ENCODE peak calls at places on chromosome 1, in eight cellular contexts. C is endothelial cell, G is stomach, A is RWPE1, F is OCI-LY7, V is mesothelial cell of epicardium, E is GM23338, K is upper lobe of right lung. H is an unnamed sample.

GRCh38 chr1:116886532-116886931 is 23.2 kb upstream of the PTGFRN start:
- DNase-seq in G (no peak), F (no peak), K (no peak), E (no peak), V (no peak), C (no peak), A (peak; percentile 91), H (no peak)

GRCh38 chr1:226542623-226543103 is 5.9 kb upstream of the STUM start:
- DNase-seq in K (no peak), A (no peak), G (peak; percentile 65), V (no peak), E (no peak), C (no peak), F (no peak), H (no peak)

GRCh38 chr1:67623906-67624305 is 61.1 kb upstream of the GADD45A start:
- DNase-seq in C (no peak), K (no peak), G (no peak), A (no peak), V (no peak), E (no peak), F (no peak), H (no peak)

GRCh38 chr1:12405325-12406217 is 175.7 kb downstream of the VPS13D start:
- DNase-seq in A (no peak), K (no peak), F (no peak), E (peak; percentile 63), C (no peak), V (no peak), G (peak; percentile 33), H (peak; percentile 35)

GRCh38 chr1:169466259-169467230 is 19.2 kb downstream of the SLC19A2 start:
- DNase-seq in V (no peak), A (peak; percentile 29), E (peak; percentile 49), C (no peak), F (peak; percentile 21), G (no peak), K (no peak), H (no peak)

GRCh38 chr1:210236386-210236839 is 3.8 kb downstream of the SERTAD4 start:
- DNase-seq in G (no peak), A (no peak), E (no peak), V (no peak), F (no peak), C (no peak), K (no peak), H (no peak)

GRCh38 chr1:244104309-244105060 is 53.4 kb downstream of the ZBTB18 start:
- DNase-seq in V (no peak), C (no peak), A (peak; percentile 24), E (no peak), K (no peak), F (no peak), G (no peak), H (no peak)

GRCh38 chr1:20678599-20678998 is 17.4 kb upstream of the DDOST start:
- DNase-seq in G (no peak), C (no peak), V (no peak), E (no peak), F (peak; percentile 75), K (no peak), A (no peak), H (no peak)

GRCh38 chr1:64077281-64077940 is 126.0 kb upstream of the UBE2U start:
- DNase-seq in A (peak; percentile 29), V (no peak), G (no peak), E (no peak), C (no peak), K (no peak), F (no peak), H (no peak)

GRCh38 chr1:74505889-74506288 is 6.5 kb downstream of the LRRC53 start:
- DNase-seq in F (no peak), G (no peak), K (no peak), E (no peak), V (no peak), C (no peak), A (no peak), H (no peak)

GRCh38 chr1:219310181-219310728 is 136.6 kb downstream of the LYPLAL1 start:
- DNase-seq in A (no peak), V (no peak), E (no peak), K (no peak), C (no peak), G (no peak), F (no peak), H (no peak)

GRCh38 chr1:94714152-94714551 is 106.0 kb upstream of the SLC44A3 start:
- DNase-seq in A (no peak), C (no peak), K (no peak), G (no peak), E (no peak), F (no peak), V (no peak), H (no peak)

GRCh38 chr1:67686272-67687197 is 1.5 kb downstream of the GADD45A start:
- DNase-seq in C (peak; percentile 62), G (peak; percentile 82), E (peak; percentile 63), K (peak; percentile 83), V (peak; percentile 66), F (peak; percentile 81), A (peak; percentile 94), H (peak; percentile 50)

GRCh38 chr1:214569357-214570004 is 18.1 kb upstream of the PTPN14 start:
- DNase-seq in V (no peak), F (no peak), C (no peak), G (no peak), K (no peak), A (no peak), E (no peak), H (no peak)

DNA sequence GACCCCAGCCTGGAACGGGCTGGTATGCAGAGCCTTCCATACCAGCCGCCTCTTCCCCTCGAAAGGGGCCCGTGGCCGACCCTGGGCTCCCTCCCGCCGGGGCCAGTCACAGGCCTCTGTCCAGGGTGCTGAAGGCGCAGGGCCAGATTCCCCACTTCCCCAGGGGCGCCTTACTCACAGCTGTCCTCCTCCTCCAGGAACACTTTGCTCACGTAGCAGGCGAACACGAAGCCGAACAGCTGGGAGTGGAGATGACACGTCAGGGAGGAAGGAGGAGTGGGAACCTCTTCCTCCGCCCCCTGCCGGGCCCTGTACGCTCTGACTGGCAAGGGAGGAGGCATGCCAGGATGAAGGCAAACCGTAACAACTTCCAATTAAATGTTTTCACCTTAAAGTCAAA is 57.3 kb downstream of the NKAIN1 start:
- DNase-seq in F (peak; percentile 45), K (peak; percentile 79), C (peak; percentile 86), V (peak; percentile 92), G (peak; percentile 56), E (peak; percentile 91), A (peak; percentile 90), H (peak; percentile 70)
- TF ChIP-seq CTCF in F (no peak), K (no peak), C (no peak), V (no peak), G (no peak), E (no peak), A (no peak), H (peak; percentile 18)

GRCh38 chr1:118154220-118154619 is 30.8 kb downstream of the SPAG17 start:
- DNase-seq in E (no peak), F (no peak), V (no peak), K (no peak), C (no peak), A (peak; percentile 20), G (no peak), H (no peak)
- TF ChIP-seq CTCF in E (peak; percentile 67), F (peak; percentile 57), V (no peak), K (peak; percentile 11), C (no peak), A (peak; percentile 34), G (no peak), H (no peak)

GRCh38 chr1:230226004-230226800 is 159.2 kb downstream of the GALNT2 start:
- DNase-seq in A (no peak), C (no peak), F (no peak), K (no peak), V (no peak), E (no peak), G (no peak), H (no peak)
- TF ChIP-seq CTCF in A (no peak), C (no peak), F (no peak), K (no peak), V (no peak), E (no peak), G (no peak), H (no peak)

GRCh38 chr1:18246543-18246942 is 138.9 kb downstream of the IGSF21 start:
- DNase-seq in K (no peak), G (no peak), F (no peak), E (peak; percentile 49), V (no peak), A (no peak), C (no peak), H (no peak)
- TF ChIP-seq CTCF in K (no peak), G (no peak), F (peak; percentile 62), E (peak; percentile 60), V (no peak), A (no peak), C (no peak), H (no peak)

DNA sequence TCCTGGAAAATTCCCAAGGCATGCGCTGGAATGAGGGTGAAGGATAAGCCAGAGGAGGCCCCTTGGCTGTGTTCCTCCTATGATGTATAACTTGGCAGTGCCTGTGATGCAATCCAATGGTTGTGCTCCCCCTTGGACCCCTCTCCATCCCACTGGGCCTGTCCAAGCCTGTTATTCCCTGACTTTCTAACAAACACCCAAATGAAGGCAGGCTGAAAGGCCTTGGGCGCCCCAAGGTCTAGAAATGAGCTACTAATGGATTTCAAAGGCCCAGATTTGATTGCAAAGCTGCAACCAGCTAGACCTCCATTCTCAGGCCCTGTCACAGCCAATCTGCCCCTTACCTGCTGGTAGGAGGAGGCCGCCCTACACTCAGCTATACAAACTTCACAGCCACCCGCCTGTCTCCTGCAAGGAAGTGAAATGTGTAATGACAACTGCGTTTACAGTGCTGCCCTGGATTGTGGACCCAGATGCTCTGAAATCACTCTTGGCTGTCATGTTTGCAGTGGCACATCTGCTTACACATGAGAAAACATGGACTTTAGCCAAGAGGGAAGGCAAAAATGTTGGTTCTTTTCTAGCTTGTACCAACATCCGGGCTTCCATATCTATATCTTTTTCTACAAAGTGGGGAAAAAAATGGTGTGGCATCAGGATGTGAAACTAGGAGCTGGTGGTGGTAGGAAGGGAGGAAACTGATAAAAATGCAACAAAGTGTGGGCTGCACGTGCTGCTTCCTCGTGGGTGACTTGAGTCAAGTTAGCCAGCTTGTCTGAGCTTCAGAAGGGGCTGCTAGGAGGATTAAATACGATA is 130.3 kb downstream of the TRABD2B start:
- DNase-seq in G (no peak), E (no peak), K (no peak), F (no peak), A (no peak), V (no peak), C (no peak), H (no peak)
- TF ChIP-seq CTCF in G (no peak), E (no peak), K (no peak), F (no peak), A (no peak), V (no peak), C (no peak), H (no peak)

DNA sequence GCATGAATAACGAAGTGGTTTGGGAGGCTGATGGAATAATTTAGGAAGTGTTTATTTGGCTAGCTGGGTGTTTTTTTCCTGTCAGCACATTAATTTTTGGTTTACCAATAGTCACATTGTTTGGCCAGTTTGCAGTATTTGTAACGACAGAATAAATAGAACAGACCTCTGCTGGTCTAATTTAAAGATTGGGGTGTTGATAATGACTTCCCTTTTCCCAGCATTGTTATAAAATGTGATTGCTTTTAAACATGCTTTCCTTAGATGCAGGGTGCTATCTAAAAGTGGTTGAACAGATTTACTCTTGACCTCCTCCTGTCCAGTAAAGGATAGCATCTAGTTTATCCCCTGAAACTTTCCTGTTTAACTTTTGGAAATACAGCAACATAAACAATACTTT is 132.1 kb downstream of the C1orf21 start:
- DNase-seq in V (no peak), G (no peak), F (no peak), C (no peak), E (no peak), K (no peak), A (no peak), H (no peak)
- TF ChIP-seq CTCF in V (no peak), G (no peak), F (no peak), C (no peak), E (no peak), K (no peak), A (no peak), H (no peak)

H was measured in omental fat pad.